ENCODE peak calls at places on chromosomes 4 and X, in eight cellular contexts. R is Caco-2; F is H7; V is IMR-90; Y is brain microvascular endothelial cell; Z is CD4-positive, CD25-positive, alpha-beta regulatory T cell; K is hepatocyte; N is stomach. T is an unnamed sample.

GRCh38 chr4:23105759-23106370 is 413.1 kb downstream of the GBA3 start:
- DNase-seq in R (no peak), F (no peak), V (no peak), Y (no peak), Z (no peak), K (no peak), N (no peak), T (no peak)

GRCh38 chr4:151035321-151035720 is 20.2 kb upstream of the LRBA start:
- DNase-seq in R (peak; percentile 50), F (no peak), V (no peak), Y (no peak), Z (no peak), K (peak; percentile 22), N (peak; percentile 30), T (no peak)

GRCh38 chr4:156537275-156537674 is 434.3 kb downstream of the PDGFC start:
- DNase-seq in R (no peak), F (no peak), V (peak; percentile 22), Y (no peak), Z (no peak), K (no peak), N (no peak), T (no peak)

GRCh38 chr4:42278709-42279324 is 118.5 kb upstream of the SHISA3 start:
- DNase-seq in R (no peak), F (no peak), V (no peak), Y (no peak), Z (no peak), K (no peak), N (no peak), T (no peak)

GRCh38 chr4:26912810-26913209 is 52.2 kb downstream of the STIM2 start:
- DNase-seq in R (no peak), F (no peak), V (no peak), Y (no peak), Z (no peak), K (no peak), N (no peak), T (no peak)

GRCh38 chrX:134172588-134173259 is 64.3 kb upstream of the CCDC160 start:
- DNase-seq in R (no peak), F (peak; percentile 55), V (no peak), Y (no peak), Z (peak; percentile 5), K (peak; percentile 27), N (peak; percentile 27), T (peak; percentile 4)

GRCh38 chr4:1249731-1250526 is 999 bp upstream of the CTBP1 start:
- DNase-seq in R (peak; percentile 43), F (no peak), V (no peak), Y (peak; percentile 26), Z (no peak), K (peak; percentile 50), N (no peak), T (no peak)

GRCh38 chr4:171025323-171025722 is 787.9 kb upstream of the GALNTL6 start:
- DNase-seq in R (no peak), F (no peak), V (no peak), Y (no peak), Z (no peak), K (no peak), N (no peak), T (no peak)

GRCh38 chr4:133581971-133582619 is 433.0 kb downstream of the PCDH10 start:
- DNase-seq in R (no peak), F (no peak), V (no peak), Y (no peak), Z (no peak), K (no peak), N (no peak), T (no peak)

GRCh38 chrX:46913710-46914109 is 1.5 kb downstream of the JADE3 start:
- DNase-seq in R (peak; percentile 51), F (peak; percentile 30), V (peak; percentile 29), Y (peak; percentile 2), Z (no peak), K (peak; percentile 30), N (peak; percentile 27), T (no peak)

GRCh38 chr4:38101563-38101962 is 141.4 kb downstream of the PTTG2 start:
- DNase-seq in R (no peak), F (no peak), V (peak; percentile 87), Y (peak; percentile 62), Z (no peak), K (no peak), N (no peak), T (no peak)

GRCh38 chr4:7195546-7196282 is 3.4 kb downstream of the SORCS2 start:
- DNase-seq in R (no peak), F (peak; percentile 23), V (no peak), Y (peak; percentile 26), Z (no peak), K (no peak), N (no peak), T (no peak)

GRCh38 chrX:115690554-115691216 is 129.7 kb downstream of the PLS3 start:
- DNase-seq in R (peak; percentile 47), F (peak; percentile 28), V (peak; percentile 79), Y (peak; percentile 85), Z (peak; percentile 32), K (peak; percentile 90), N (peak; percentile 31), T (peak; percentile 42)

GRCh38 chr4:77711469-77711868 is 105.8 kb downstream of the CXCL13 start:
- DNase-seq in R (no peak), F (no peak), V (no peak), Y (no peak), Z (no peak), K (no peak), N (no peak), T (no peak)

GRCh38 chr4:158217763-158218162 is 7.5 kb downstream of the TMEM144 start:
- DNase-seq in R (no peak), F (no peak), V (no peak), Y (no peak), Z (no peak), K (no peak), N (no peak), T (no peak)

GRCh38 chrX:94400488-94400887 is 726.5 kb downstream of the FAM133A start:
- DNase-seq in R (peak; percentile 52), F (no peak), V (no peak), Y (no peak), Z (no peak), K (peak; percentile 18), N (peak; percentile 27), T (no peak)

GRCh38 chr4:139853309-139853708 is 187.7 kb downstream of the MGST2 start:
- DNase-seq in R (peak; percentile 83), F (peak; percentile 51), V (no peak), Y (no peak), Z (no peak), K (no peak), N (no peak), T (no peak)

GRCh38 chrX:38999967-39000745 is 198.9 kb downstream of the MID1IP1 start:
- DNase-seq in R (no peak), F (no peak), V (peak; percentile 31), Y (no peak), Z (no peak), K (no peak), N (no peak), T (no peak)

GRCh38 chr4:180281726-180282125 is 1961.5 kb upstream of the TENM3 start:
- DNase-seq in R (no peak), F (no peak), V (no peak), Y (no peak), Z (no peak), K (no peak), N (no peak), T (no peak)

GRCh38 chr4:5957091-5957490 is 61.1 kb downstream of the C4orf50 start:
- DNase-seq in R (no peak), F (no peak), V (no peak), Y (no peak), Z (no peak), K (no peak), N (no peak), T (no peak)

DNA sequence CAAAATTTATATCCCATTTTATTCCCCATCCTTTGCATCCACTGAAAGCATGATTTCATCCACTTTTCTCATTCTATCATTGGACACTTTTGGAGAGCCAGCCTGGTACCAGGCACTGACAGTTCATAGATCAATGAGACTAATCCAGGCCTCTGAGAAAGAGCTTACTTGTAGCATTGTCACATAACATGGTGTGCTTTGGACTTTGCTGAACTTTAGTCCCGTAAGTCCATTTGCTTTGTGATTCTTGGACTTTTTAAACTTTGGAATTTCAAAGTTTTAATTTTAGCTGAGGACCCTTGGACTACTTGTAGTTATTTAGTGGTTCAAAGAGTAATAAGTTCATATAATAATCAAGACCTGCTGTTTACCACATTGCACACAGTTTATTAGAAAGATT is 11.5 kb downstream of the LIAS start:
- DNase-seq in R (no peak), F (no peak), V (no peak), Y (no peak), Z (no peak), K (no peak), N (no peak), T (no peak)
- H3K36me3 ChIP-seq in R (no peaks in the 10 kb centered on the region), F (peaks cover 5% of the 10 kb centered on the region), V (peaks cover 3% of the 10 kb centered on the region), Y (peaks cover 9% of the 10 kb centered on the region), Z (peaks cover 10% of the 10 kb centered on the region), K (no peaks in the 10 kb centered on the region), N (peaks cover 54% of the 10 kb centered on the region), T (peaks cover 7% of the 10 kb centered on the region)

GRCh38 chr4:122360754-122361153 is 18.1 kb upstream of the ADAD1 start:
- DNase-seq in R (no peak), F (no peak), V (no peak), Y (no peak), Z (no peak), K (no peak), N (no peak), T (no peak)
- H3K36me3 ChIP-seq in R (no peaks in the 10 kb centered on the region), F (peaks cover under 1% of the 10 kb centered on the region), V (peaks cover 18% of the 10 kb centered on the region), Y (peaks cover 6% of the 10 kb centered on the region), Z (peaks cover 54% of the 10 kb centered on the region), K (peaks cover 3% of the 10 kb centered on the region), N (peaks cover 76% of the 10 kb centered on the region), T (peaks cover 5% of the 10 kb centered on the region)

GRCh38 chrX:44705817-44706551 is 137.8 kb upstream of the DUSP21 start:
- DNase-seq in R (peak; percentile 90), F (no peak), V (no peak), Y (no peak), Z (no peak), K (peak; percentile 8), N (no peak), T (no peak)
- H3K36me3 ChIP-seq in R (no peaks in the 10 kb centered on the region), F (no peaks in the 10 kb centered on the region), V (no peaks in the 10 kb centered on the region), Y (no peaks in the 10 kb centered on the region), Z (no peaks in the 10 kb centered on the region), K (no peaks in the 10 kb centered on the region), N (no peaks in the 10 kb centered on the region), T (no peaks in the 10 kb centered on the region)

DNA sequence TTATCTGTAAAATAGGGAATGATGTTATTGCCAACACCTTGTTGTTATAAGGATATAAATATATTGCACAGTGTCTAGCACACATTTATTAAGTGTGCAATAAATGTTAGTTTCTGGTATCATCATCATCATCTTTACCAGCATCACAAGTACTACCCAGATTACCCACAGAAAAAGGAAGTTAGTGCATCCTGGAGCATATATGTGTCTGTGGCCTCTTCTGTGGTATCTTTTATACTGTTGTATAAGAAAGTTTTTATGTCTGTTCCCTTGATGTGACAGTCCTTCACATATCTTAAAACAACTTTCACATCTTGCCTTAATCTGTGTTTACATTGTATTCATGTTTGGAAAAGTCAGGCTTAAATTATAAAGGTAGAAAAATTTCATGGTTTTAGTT is 10.0 kb downstream of the EXOSC9 start:
- DNase-seq in R (no peak), F (no peak), V (no peak), Y (no peak), Z (no peak), K (no peak), N (no peak), T (no peak)
- H3K36me3 ChIP-seq in R (no peaks in the 10 kb centered on the region), F (peaks cover 26% of the 10 kb centered on the region), V (peaks cover 26% of the 10 kb centered on the region), Y (peaks cover 15% of the 10 kb centered on the region), Z (peaks cover 94% of the 10 kb centered on the region), K (no peaks in the 10 kb centered on the region), N (peaks cover 100% of the 10 kb centered on the region), T (peaks cover 77% of the 10 kb centered on the region)